ENCODE peak calls at places on chromosomes 5 and 9, in seven cellular contexts. One of them, this sample, is unnamed.

GRCh38 chr5:139137703-139138102 is 60.5 kb downstream of the SIL1 start:
- DNase-seq in Peyer's patch: no peak
- DNase-seq in stomach: peak; percentile 47
- DNase-seq in Caco-2: peak; percentile 33
- DNase-seq in right cardiac atrium: peak; percentile 60
- DNase-seq in ovary: no peak
- DNase-seq in K562: peak; percentile 23
- DNase-seq in this sample: peak; percentile 66

GRCh38 chr9:87324613-87325194 is 173.0 kb upstream of the DAPK1 start:
- DNase-seq in Peyer's patch: no peak
- DNase-seq in stomach: no peak
- DNase-seq in Caco-2: peak; percentile 18
- DNase-seq in right cardiac atrium: no peak
- DNase-seq in ovary: no peak
- DNase-seq in K562: peak; percentile 54
- DNase-seq in this sample: no peak

GRCh38 chr5:68053202-68053601 is 162.4 kb upstream of the PIK3R1 start:
- DNase-seq in Peyer's patch: no peak
- DNase-seq in stomach: no peak
- DNase-seq in Caco-2: no peak
- DNase-seq in right cardiac atrium: no peak
- DNase-seq in ovary: no peak
- DNase-seq in K562: no peak
- DNase-seq in this sample: no peak

GRCh38 chr5:180621311-180621710 is 28.1 kb downstream of the FLT4 start:
- DNase-seq in Peyer's patch: no peak
- DNase-seq in stomach: no peak
- DNase-seq in Caco-2: no peak
- DNase-seq in right cardiac atrium: no peak
- DNase-seq in ovary: no peak
- DNase-seq in K562: no peak
- DNase-seq in this sample: no peak

GRCh38 chr9:129745186-129745585 is 7.7 kb downstream of the PTGES start:
- DNase-seq in Peyer's patch: no peak
- DNase-seq in stomach: no peak
- DNase-seq in Caco-2: no peak
- DNase-seq in right cardiac atrium: peak; percentile 10
- DNase-seq in ovary: no peak
- DNase-seq in K562: no peak
- DNase-seq in this sample: no peak

GRCh38 chr9:69221036-69221435 is 47.0 kb downstream of the TJP2 start:
- DNase-seq in Peyer's patch: no peak
- DNase-seq in stomach: no peak
- DNase-seq in Caco-2: no peak
- DNase-seq in right cardiac atrium: peak; percentile 52
- DNase-seq in ovary: no peak
- DNase-seq in K562: no peak
- DNase-seq in this sample: no peak

GRCh38 chr9:127968046-127968445 is 12.7 kb downstream of the EEIG1 start:
- DNase-seq in Peyer's patch: no peak
- DNase-seq in stomach: peak; percentile 62
- DNase-seq in Caco-2: peak; percentile 37
- DNase-seq in right cardiac atrium: peak; percentile 50
- DNase-seq in ovary: peak; percentile 28
- DNase-seq in K562: no peak
- DNase-seq in this sample: no peak

GRCh38 chr9:86368871-86369521 is 14.8 kb upstream of the TUT7 start:
- DNase-seq in Peyer's patch: no peak
- DNase-seq in stomach: no peak
- DNase-seq in Caco-2: no peak
- DNase-seq in right cardiac atrium: no peak
- DNase-seq in ovary: no peak
- DNase-seq in K562: no peak
- DNase-seq in this sample: no peak

GRCh38 chr9:33234511-33235467 is 5.2 kb upstream of the SPINK4 start:
- DNase-seq in Peyer's patch: no peak
- DNase-seq in stomach: peak; percentile 41
- DNase-seq in Caco-2: no peak
- DNase-seq in right cardiac atrium: no peak
- DNase-seq in ovary: no peak
- DNase-seq in K562: no peak
- DNase-seq in this sample: no peak

GRCh38 chr9:92468206-92468605 is 14.1 kb downstream of the ASPN start:
- DNase-seq in Peyer's patch: no peak
- DNase-seq in stomach: no peak
- DNase-seq in Caco-2: no peak
- DNase-seq in right cardiac atrium: no peak
- DNase-seq in ovary: no peak
- DNase-seq in K562: no peak
- DNase-seq in this sample: no peak

GRCh38 chr5:133909584-133909983 is 58.8 kb downstream of the C5orf15 start:
- DNase-seq in Peyer's patch: no peak
- DNase-seq in stomach: no peak
- DNase-seq in Caco-2: no peak
- DNase-seq in right cardiac atrium: no peak
- DNase-seq in ovary: no peak
- DNase-seq in K562: no peak
- DNase-seq in this sample: no peak

GRCh38 chr5:17719592-17719991 is 85.3 kb downstream of the TAF11L14 start:
- DNase-seq in Peyer's patch: no peak
- DNase-seq in stomach: no peak
- DNase-seq in Caco-2: no peak
- DNase-seq in right cardiac atrium: no peak
- DNase-seq in ovary: no peak
- DNase-seq in K562: no peak
- DNase-seq in this sample: no peak

GRCh38 chr9:1156794-1157193 is 106.6 kb downstream of the DMRT2 start:
- DNase-seq in Peyer's patch: no peak
- DNase-seq in stomach: no peak
- DNase-seq in Caco-2: no peak
- DNase-seq in right cardiac atrium: no peak
- DNase-seq in ovary: no peak
- DNase-seq in K562: no peak
- DNase-seq in this sample: no peak

GRCh38 chr5:37448941-37449340 is 69.8 kb downstream of the WDR70 start:
- DNase-seq in Peyer's patch: no peak
- DNase-seq in stomach: no peak
- DNase-seq in Caco-2: no peak
- DNase-seq in right cardiac atrium: no peak
- DNase-seq in ovary: no peak
- DNase-seq in K562: no peak
- DNase-seq in this sample: no peak

GRCh38 chr9:113674436-113674835 is 201.7 kb upstream of the ZNF618 start:
- DNase-seq in Peyer's patch: no peak
- DNase-seq in stomach: no peak
- DNase-seq in Caco-2: no peak
- DNase-seq in right cardiac atrium: no peak
- DNase-seq in ovary: no peak
- DNase-seq in K562: no peak
- DNase-seq in this sample: no peak

GRCh38 chr9:133101356-133102189 is 19.5 kb downstream of the RALGDS start:
- DNase-seq in Peyer's patch: no peak
- DNase-seq in stomach: no peak
- DNase-seq in Caco-2: no peak
- DNase-seq in right cardiac atrium: no peak
- DNase-seq in ovary: no peak
- DNase-seq in K562: no peak
- DNase-seq in this sample: peak; percentile 11

GRCh38 chr5:181187500-181188213 is 17.3 kb downstream of the TRIM7 start:
- DNase-seq in Peyer's patch: peak; percentile 53
- DNase-seq in stomach: peak; percentile 73
- DNase-seq in Caco-2: peak; percentile 85
- DNase-seq in right cardiac atrium: peak; percentile 91
- DNase-seq in ovary: peak; percentile 87
- DNase-seq in K562: peak; percentile 93
- DNase-seq in this sample: peak; percentile 87

GRCh38 chr5:151082976-151083651 is 2.3 kb upstream of the TNIP1 start:
- DNase-seq in Peyer's patch: no peak
- DNase-seq in stomach: peak; percentile 69
- DNase-seq in Caco-2: no peak
- DNase-seq in right cardiac atrium: no peak
- DNase-seq in ovary: no peak
- DNase-seq in K562: no peak
- DNase-seq in this sample: no peak

GRCh38 chr5:168254013-168254693 is 37.3 kb upstream of the WWC1 start:
- DNase-seq in Peyer's patch: no peak
- DNase-seq in stomach: no peak
- DNase-seq in Caco-2: no peak
- DNase-seq in right cardiac atrium: no peak
- DNase-seq in ovary: no peak
- DNase-seq in K562: no peak
- DNase-seq in this sample: no peak

GRCh38 chr9:70588381-70588780 is 173.9 kb upstream of the KLF9 start:
- DNase-seq in Peyer's patch: no peak
- DNase-seq in stomach: no peak
- DNase-seq in Caco-2: no peak
- DNase-seq in right cardiac atrium: no peak
- DNase-seq in ovary: no peak
- DNase-seq in K562: no peak
- DNase-seq in this sample: no peak

GRCh38 chr9:70588999-70589398 is 174.5 kb upstream of the KLF9 start:
- DNase-seq in Peyer's patch: no peak
- DNase-seq in stomach: no peak
- DNase-seq in Caco-2: no peak
- DNase-seq in right cardiac atrium: no peak
- DNase-seq in ovary: no peak
- DNase-seq in K562: no peak
- DNase-seq in this sample: no peak

GRCh38 chr9:70590264-70590646 is 175.8 kb upstream of the KLF9 start:
- DNase-seq in Peyer's patch: no peak
- DNase-seq in stomach: no peak
- DNase-seq in Caco-2: no peak
- DNase-seq in right cardiac atrium: no peak
- DNase-seq in ovary: no peak
- DNase-seq in K562: no peak
- DNase-seq in this sample: no peak

GRCh38 chr9:70587143-70587710 is 172.8 kb upstream of the KLF9 start:
- DNase-seq in Peyer's patch: no peak
- DNase-seq in stomach: no peak
- DNase-seq in Caco-2: no peak
- DNase-seq in right cardiac atrium: no peak
- DNase-seq in ovary: peak; percentile 28
- DNase-seq in K562: no peak
- DNase-seq in this sample: no peak

DNA sequence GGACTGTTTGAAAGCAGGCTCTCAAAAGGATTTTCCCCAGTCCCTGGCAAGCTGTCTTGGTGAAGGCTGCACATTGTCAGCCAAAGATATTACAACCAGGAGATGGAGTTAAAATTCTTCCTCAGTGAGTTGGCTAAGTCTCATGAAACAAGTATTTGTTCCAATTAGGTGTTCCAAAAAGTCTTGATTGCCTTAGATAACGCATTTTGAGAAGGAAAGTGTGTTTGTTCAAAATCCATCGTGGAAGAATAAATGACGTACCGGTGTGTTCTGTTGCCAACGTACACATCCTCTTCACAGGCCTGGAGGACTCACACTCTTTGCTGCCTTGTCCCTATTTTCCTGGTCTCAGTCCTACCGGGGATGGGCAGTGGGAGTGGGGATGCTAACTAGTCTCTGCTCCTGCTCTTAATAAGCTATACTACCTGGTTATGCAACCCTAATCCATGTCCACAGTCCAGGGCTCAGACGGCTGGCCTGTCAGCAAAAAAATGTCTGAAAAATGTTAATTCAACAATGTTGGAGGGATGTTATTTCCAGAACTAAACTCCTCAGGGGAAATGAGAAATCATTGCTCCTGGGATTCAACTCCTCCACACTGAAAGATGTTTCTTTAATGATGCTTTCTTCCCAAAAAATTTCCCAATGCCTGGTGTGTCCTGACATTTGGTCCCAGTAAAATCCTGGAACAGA is 175.3 kb upstream of the KLF9 start:
- DNase-seq in Peyer's patch: no peak
- DNase-seq in stomach: no peak
- DNase-seq in Caco-2: no peak
- DNase-seq in right cardiac atrium: peak; percentile 80
- DNase-seq in ovary: no peak
- DNase-seq in K562: no peak
- DNase-seq in this sample: no peak
- H3K4me1 ChIP-seq in Peyer's patch: peaks cover 3% of the 10 kb centered on the region
- H3K4me1 ChIP-seq in stomach: no peaks in the 10 kb centered on the region
- H3K4me1 ChIP-seq in Caco-2: no peaks in the 10 kb centered on the region
- H3K4me1 ChIP-seq in right cardiac atrium: peaks cover 12% of the 10 kb centered on the region
- H3K4me1 ChIP-seq in ovary: peaks cover 6% of the 10 kb centered on the region
- H3K4me1 ChIP-seq in K562: no peaks in the 10 kb centered on the region
- H3K4me1 ChIP-seq in this sample: no peaks in the 10 kb centered on the region

GRCh38 chr5:58868931-58869330 is 286.1 kb downstream of the RAB3C start:
- DNase-seq in Peyer's patch: no peak
- DNase-seq in stomach: no peak
- DNase-seq in Caco-2: no peak
- DNase-seq in right cardiac atrium: no peak
- DNase-seq in ovary: no peak
- DNase-seq in K562: no peak
- DNase-seq in this sample: no peak
- H3K4me3 ChIP-seq in Peyer's patch: no peak overlapping the region
- H3K4me3 ChIP-seq in stomach: no peak overlapping the region
- H3K4me3 ChIP-seq in Caco-2: no peak overlapping the region
- H3K4me3 ChIP-seq in right cardiac atrium: no peak overlapping the region
- H3K4me3 ChIP-seq in ovary: no peak overlapping the region
- H3K4me3 ChIP-seq in K562: no peak overlapping the region
- H3K4me3 ChIP-seq in this sample: no peak overlapping the region

DNA sequence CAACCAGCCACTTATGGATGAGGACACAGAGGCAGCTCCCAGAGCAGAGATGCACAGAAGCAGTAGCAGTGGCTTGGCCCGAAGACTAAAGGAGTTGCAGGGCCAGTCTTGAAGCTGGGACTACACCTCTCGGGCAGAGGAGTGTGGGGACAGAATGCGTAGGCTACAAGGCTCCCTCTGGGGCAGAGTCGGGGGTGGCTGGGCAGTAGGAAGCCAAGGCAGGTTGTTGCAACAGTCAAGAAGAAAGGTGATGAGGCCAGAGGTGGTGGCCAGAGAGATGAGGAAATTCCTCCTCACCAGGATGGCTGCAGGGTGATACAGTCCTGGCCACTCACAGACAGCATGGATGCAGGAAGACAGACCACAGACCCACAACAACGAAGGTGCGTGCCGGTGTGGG is 4.9 kb upstream of the N4BP3 start:
- DNase-seq in Peyer's patch: no peak
- DNase-seq in stomach: no peak
- DNase-seq in Caco-2: no peak
- DNase-seq in right cardiac atrium: no peak
- DNase-seq in ovary: no peak
- DNase-seq in K562: no peak
- DNase-seq in this sample: no peak
- H3K4me1 ChIP-seq in Peyer's patch: peaks cover 11% of the 10 kb centered on the region
- H3K4me1 ChIP-seq in stomach: peaks cover 12% of the 10 kb centered on the region
- H3K4me1 ChIP-seq in Caco-2: no peaks in the 10 kb centered on the region
- H3K4me1 ChIP-seq in right cardiac atrium: no peaks in the 10 kb centered on the region
- H3K4me1 ChIP-seq in ovary: no peaks in the 10 kb centered on the region
- H3K4me1 ChIP-seq in K562: peaks cover 4% of the 10 kb centered on the region
- H3K4me1 ChIP-seq in this sample: peaks cover 4% of the 10 kb centered on the region

DNA sequence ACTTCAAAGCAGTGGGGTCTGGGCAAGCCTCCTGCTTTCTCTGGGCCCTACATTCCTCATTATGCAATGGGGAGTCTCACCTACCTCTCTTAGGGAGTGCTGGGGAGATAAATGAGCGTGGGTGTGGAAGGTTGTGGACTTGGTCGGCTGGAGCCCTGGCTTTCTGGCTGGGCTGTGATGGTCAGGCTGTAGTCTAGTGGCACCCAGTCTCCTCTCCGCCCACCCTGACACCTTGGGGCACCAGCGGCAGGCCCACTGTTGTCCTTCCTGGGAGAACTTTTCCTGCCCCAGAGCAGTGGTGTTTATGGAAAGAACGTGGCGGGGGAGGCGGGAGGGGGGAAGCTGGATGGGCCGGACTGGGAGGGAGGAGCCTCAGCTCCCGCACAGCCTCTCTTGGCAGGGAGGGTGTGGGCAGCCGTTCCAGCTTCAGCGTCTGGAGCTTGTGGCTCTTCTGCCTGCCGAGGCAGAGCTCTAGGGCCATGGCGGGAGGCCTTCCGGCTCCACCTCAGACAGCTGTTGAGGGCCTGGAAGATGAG is 4.1 kb downstream of the PTGS1 start:
- DNase-seq in Peyer's patch: no peak
- DNase-seq in stomach: peak; percentile 85
- DNase-seq in Caco-2: no peak
- DNase-seq in right cardiac atrium: peak; percentile 94
- DNase-seq in ovary: peak; percentile 81
- DNase-seq in K562: peak; percentile 78
- DNase-seq in this sample: peak; percentile 56
- H3K4me3 ChIP-seq in Peyer's patch: no peak overlapping the region
- H3K4me3 ChIP-seq in stomach: peak overlapping the region; percentile 2
- H3K4me3 ChIP-seq in Caco-2: no peak overlapping the region
- H3K4me3 ChIP-seq in right cardiac atrium: no peak overlapping the region
- H3K4me3 ChIP-seq in ovary: no peak overlapping the region
- H3K4me3 ChIP-seq in K562: peak overlapping the region; percentile 10
- H3K4me3 ChIP-seq in this sample: no peak overlapping the region